ENCODE peak calls at places on chromosomes 13 and 19, in four cellular contexts. B, T, X and M are unnamed samples.

GRCh38 chr13:112348642-112349345 is 27.4 kb upstream of the SPACA7 start:
- DNase-seq in X (no peak), B (no peak), T (no peak), M (no peak)

GRCh38 chr19:927044-927706 is 1.3 kb downstream of the ARID3A start:
- DNase-seq in X (no peak), T (no peak), B (peak; percentile 64), M (no peak)

GRCh38 chr19:11177592-11177991 is 19.8 kb downstream of the KANK2 start:
- DNase-seq in B (no peak), T (no peak), X (no peak), M (no peak)

GRCh38 chr13:51945149-51945548 is 66.1 kb downstream of the ATP7B start:
- DNase-seq in B (no peak), T (no peak), X (no peak), M (no peak)

GRCh38 chr13:75153834-75154233 is 328.1 kb downstream of the TBC1D4 start:
- DNase-seq in B (no peak), T (no peak), X (no peak), M (no peak)

GRCh38 chr13:28355046-28355821 is 139.7 kb downstream of the FLT1 start:
- DNase-seq in B (no peak), X (no peak), T (no peak), M (no peak)

GRCh38 chr19:55085923-55086715 is 10.4 kb downstream of the EPS8L1 start:
- DNase-seq in T (no peak), X (no peak), B (no peak), M (no peak)

GRCh38 chr13:46803586-46803985 is 6.6 kb upstream of the ESD start:
- DNase-seq in X (no peak), T (no peak), B (no peak), M (no peak)

GRCh38 chr13:112752711-112753541 is 63.1 kb downstream of the ATP11A start:
- DNase-seq in B (no peak), T (peak; percentile 8), X (no peak), M (no peak)

GRCh38 chr13:106847049-106847448 is 279.1 kb upstream of the ARGLU1 start:
- DNase-seq in T (no peak), B (no peak), X (peak; percentile 72), M (no peak)

GRCh38 chr19:10230155-10230903 is 802 bp downstream of the S1PR2 start:
- DNase-seq in B (peak; percentile 55), X (no peak), T (no peak), M (peak; percentile 26)

GRCh38 chr13:110226051-110226562 is 80.8 kb downstream of the COL4A1 start:
- DNase-seq in X (no peak), T (no peak), B (no peak), M (no peak)

GRCh38 chr13:24618219-24618955 is 61.8 kb upstream of the ATP12A start:
- DNase-seq in T (no peak), B (no peak), X (no peak), M (peak; percentile 68)

GRCh38 chr13:113419531-113420183 is 33.6 kb downstream of the ADPRHL1 start:
- DNase-seq in X (no peak), T (no peak), B (no peak), M (no peak)

GRCh38 chr13:87671031-87671823 is at the start of gene SLITRK5:
- DNase-seq in X (peak; percentile 74), B (peak; percentile 67), T (peak; percentile 81), M (peak; percentile 32)

GRCh38 chr13:59746291-59746962 is 417.3 kb downstream of the DIAPH3 start:
- DNase-seq in X (peak; percentile 2), T (no peak), B (no peak), M (no peak)

GRCh38 chr13:97028441-97029299 is 34.4 kb upstream of the OXGR1 start:
- DNase-seq in X (peak; percentile 76), T (peak; percentile 42), B (peak; percentile 33), M (peak; percentile 63)

GRCh38 chr13:91133941-91134772 is 213.3 kb upstream of the MIR17HG start:
- DNase-seq in X (peak; percentile 61), T (peak; percentile 57), B (no peak), M (peak; percentile 81)

GRCh38 chr13:28655566-28655965 is 3.4 kb upstream of the POMP start:
- DNase-seq in T (no peak), X (no peak), B (no peak), M (no peak)

GRCh38 chr13:67355791-67356190 is 125.7 kb upstream of the PCDH9 start:
- DNase-seq in T (no peak), X (no peak), B (no peak), M (no peak)

GRCh38 chr19:6464070-6464873 is at the start of gene CRB3:
- DNase-seq in B (no peak), X (peak; percentile 93), T (peak; percentile 21), M (peak; percentile 99)

GRCh38 chr19:15781659-15782058 is 5.8 kb upstream of the OR10H5 start:
- DNase-seq in X (no peak), B (no peak), T (no peak), M (no peak)

GRCh38 chr13:80341771-80342271 is 895 bp upstream of the SPRY2 start:
- DNase-seq in B (peak; percentile 66), X (peak; percentile 41), T (peak; percentile 54), M (peak; percentile 60)

DNA sequence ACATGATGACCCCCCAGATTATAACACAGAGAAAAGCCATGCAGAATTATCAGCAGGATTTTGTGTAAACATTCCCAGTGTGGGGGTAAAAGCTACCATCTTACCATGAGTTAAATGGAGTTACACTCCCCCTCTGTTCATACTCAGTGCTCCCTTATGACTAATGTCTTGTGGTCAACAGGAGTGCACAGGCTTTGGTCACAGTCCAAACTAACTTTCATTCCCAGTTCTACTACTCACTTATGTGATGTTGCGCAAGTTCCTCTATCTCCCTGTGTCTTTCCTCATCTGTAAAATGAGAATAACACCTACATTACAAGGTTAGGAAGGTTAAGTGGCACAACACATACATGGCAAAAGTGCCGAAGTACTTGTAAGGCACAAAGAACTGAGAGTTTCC is 277.9 kb downstream of the RBM26 start:
- DNase-seq in X (peak; percentile 76), B (no peak), T (peak; percentile 9), M (no peak)
- H3K4me3 ChIP-seq in X (no peak overlapping the region), B (no peak overlapping the region), T (no peak overlapping the region), M (no peak overlapping the region)

GRCh38 chr19:47036233-47036651 is 12.2 kb downstream of the TMEM160 start:
- DNase-seq in T (peak; percentile 59), X (peak; percentile 25), B (no peak), M (peak; percentile 54)
- H3K27ac ChIP-seq in T (peak overlapping the region; percentile 89), X (peak overlapping the region; percentile 84), B (peak overlapping the region; percentile 40), M (no peak overlapping the region)

GRCh38 chr13:40204246-40204645 is 462.2 kb downstream of the FOXO1 start:
- DNase-seq in T (no peak), B (no peak), X (no peak), M (no peak)

GRCh38 chr13:40205771-40206240 is 460.6 kb downstream of the FOXO1 start:
- DNase-seq in X (no peak), B (no peak), T (no peak), M (no peak)

GRCh38 chr13:40197049-40197448 is 469.4 kb downstream of the FOXO1 start:
- DNase-seq in B (no peak), X (no peak), T (no peak), M (no peak)

GRCh38 chr13:40197936-40198335 is 468.5 kb downstream of the FOXO1 start:
- DNase-seq in X (no peak), B (no peak), T (no peak), M (no peak)

GRCh38 chr13:40200273-40200978 is 466.0 kb downstream of the FOXO1 start:
- DNase-seq in X (no peak), B (no peak), T (no peak), M (no peak)
- H3K4me3 ChIP-seq in X (no peak overlapping the region), B (no peak overlapping the region), T (no peak overlapping the region), M (no peak overlapping the region)

DNA sequence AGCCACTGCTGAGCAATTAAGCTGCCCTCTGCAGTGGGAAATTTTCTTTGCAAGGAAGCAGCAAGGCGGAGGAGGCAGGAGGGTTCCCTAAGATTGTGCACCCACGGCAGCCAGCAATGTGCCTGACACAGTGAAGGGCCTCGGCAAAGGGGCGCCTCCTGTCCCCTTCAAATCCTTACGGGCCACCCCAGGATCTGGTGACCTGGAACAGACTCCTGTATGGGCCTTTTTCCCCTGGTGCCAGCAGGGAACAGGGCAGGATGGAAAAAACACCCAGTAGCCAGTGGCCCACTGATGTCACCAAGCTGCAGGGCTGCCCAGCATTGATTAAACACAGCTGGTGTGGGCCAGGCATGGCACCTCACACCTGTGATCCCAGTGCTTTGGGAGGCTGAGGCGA is 86.7 kb downstream of the GNG7 start:
- DNase-seq in X (no peak), T (no peak), B (peak; percentile 2), M (no peak)
- H3K27ac ChIP-seq in X (no peak overlapping the region), T (no peak overlapping the region), B (no peak overlapping the region), M (no peak overlapping the region)

GRCh38 chr13:37023871-37024270 is 23.3 kb downstream of the EXOSC8 start:
- DNase-seq in B (no peak), X (peak; percentile 24), T (no peak), M (no peak)

GRCh38 chr13:37027639-37028038 is 27.1 kb downstream of the EXOSC8 start:
- DNase-seq in X (no peak), B (no peak), T (no peak), M (peak; percentile 15)

GRCh38 chr13:37029617-37030016 is 29.0 kb downstream of the EXOSC8 start:
- DNase-seq in X (no peak), B (no peak), T (no peak), M (no peak)

DNA sequence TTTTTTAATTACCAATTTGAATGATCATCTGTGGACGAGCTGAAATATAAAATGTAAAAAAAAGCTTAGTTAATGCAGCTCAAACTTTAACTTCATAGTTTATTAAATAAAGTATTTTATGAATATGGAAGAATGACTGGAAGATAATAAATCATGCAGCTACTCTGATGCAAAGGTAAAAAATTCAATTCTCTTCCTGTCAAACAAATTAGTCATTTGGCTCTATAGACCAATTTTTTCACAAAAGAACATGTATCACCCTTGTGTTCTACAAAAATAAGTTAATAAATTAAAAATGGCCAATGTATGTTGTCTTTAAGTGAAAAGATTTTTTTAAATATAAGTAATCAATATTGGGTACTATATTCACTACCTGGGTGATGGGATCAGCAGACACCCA is 26.2 kb downstream of the EXOSC8 start:
- DNase-seq in X (peak; percentile 42), T (no peak), B (no peak), M (no peak)
- H3K4me3 ChIP-seq in X (no peak overlapping the region), T (no peak overlapping the region), B (no peak overlapping the region), M (no peak overlapping the region)